ENCODE peak calls at places on chromosome 2, in six cellular contexts. One of them, this sample, is unnamed.

GRCh38 chr2:239167011-239167673 is 233.7 kb downstream of the HDAC4 start:
- DNase-seq in K562: no peak
- DNase-seq in A549: no peak
- DNase-seq in HepG2: no peak
- DNase-seq in endothelial cell of umbilical vein: no peak
- DNase-seq in GM12878: no peak
- DNase-seq in this sample: no peak

GRCh38 chr2:239346676-239347075 is 54.1 kb downstream of the HDAC4 start:
- DNase-seq in K562: no peak
- DNase-seq in A549: no peak
- DNase-seq in HepG2: no peak
- DNase-seq in endothelial cell of umbilical vein: no peak
- DNase-seq in GM12878: no peak
- DNase-seq in this sample: no peak

GRCh38 chr2:55966431-55967118 is 43.0 kb upstream of the EFEMP1 start:
- DNase-seq in K562: no peak
- DNase-seq in A549: no peak
- DNase-seq in HepG2: no peak
- DNase-seq in endothelial cell of umbilical vein: peak; percentile 97
- DNase-seq in GM12878: no peak
- DNase-seq in this sample: no peak

GRCh38 chr2:110820128-110820527 is 87.8 kb downstream of the ACOXL start:
- DNase-seq in K562: no peak
- DNase-seq in A549: no peak
- DNase-seq in HepG2: no peak
- DNase-seq in endothelial cell of umbilical vein: no peak
- DNase-seq in GM12878: peak; percentile 47
- DNase-seq in this sample: peak; percentile 55

GRCh38 chr2:188364033-188364432 is 72.4 kb downstream of the GULP1 start:
- DNase-seq in K562: no peak
- DNase-seq in A549: no peak
- DNase-seq in HepG2: no peak
- DNase-seq in endothelial cell of umbilical vein: no peak
- DNase-seq in GM12878: no peak
- DNase-seq in this sample: no peak

GRCh38 chr2:196927318-196928225 is 1.1 kb upstream of the PGAP1 start:
- DNase-seq in K562: no peak
- DNase-seq in A549: no peak
- DNase-seq in HepG2: peak; percentile 57
- DNase-seq in endothelial cell of umbilical vein: peak; percentile 64
- DNase-seq in GM12878: no peak
- DNase-seq in this sample: peak; percentile 55

GRCh38 chr2:19321946-19322345 is 36.5 kb downstream of the OSR1 start:
- DNase-seq in K562: no peak
- DNase-seq in A549: no peak
- DNase-seq in HepG2: peak; percentile 30
- DNase-seq in endothelial cell of umbilical vein: no peak
- DNase-seq in GM12878: no peak
- DNase-seq in this sample: no peak

GRCh38 chr2:222440670-222441422 is 16.5 kb downstream of the SGPP2 start:
- DNase-seq in K562: no peak
- DNase-seq in A549: no peak
- DNase-seq in HepG2: peak; percentile 22
- DNase-seq in endothelial cell of umbilical vein: peak; percentile 9
- DNase-seq in GM12878: no peak
- DNase-seq in this sample: peak; percentile 32

GRCh38 chr2:41579811-41580210 is 468.0 kb upstream of the PKDCC start:
- DNase-seq in K562: no peak
- DNase-seq in A549: no peak
- DNase-seq in HepG2: no peak
- DNase-seq in endothelial cell of umbilical vein: no peak
- DNase-seq in GM12878: no peak
- DNase-seq in this sample: no peak

GRCh38 chr2:217371681-217372297 is 511.9 kb upstream of the TNP1 start:
- DNase-seq in K562: no peak
- DNase-seq in A549: no peak
- DNase-seq in HepG2: peak; percentile 22
- DNase-seq in endothelial cell of umbilical vein: no peak
- DNase-seq in GM12878: no peak
- DNase-seq in this sample: no peak

GRCh38 chr2:143690204-143690603 is 561.0 kb downstream of the ARHGAP15 start:
- DNase-seq in K562: no peak
- DNase-seq in A549: no peak
- DNase-seq in HepG2: no peak
- DNase-seq in endothelial cell of umbilical vein: no peak
- DNase-seq in GM12878: no peak
- DNase-seq in this sample: no peak

GRCh38 chr2:74174909-74175308 is 3.8 kb downstream of the MOB1A start:
- DNase-seq in K562: no peak
- DNase-seq in A549: no peak
- DNase-seq in HepG2: no peak
- DNase-seq in endothelial cell of umbilical vein: no peak
- DNase-seq in GM12878: no peak
- DNase-seq in this sample: no peak

GRCh38 chr2:36697424-36698066 is 1.0 kb downstream of the VIT start:
- DNase-seq in K562: no peak
- DNase-seq in A549: no peak
- DNase-seq in HepG2: no peak
- DNase-seq in endothelial cell of umbilical vein: peak; percentile 80
- DNase-seq in GM12878: no peak
- DNase-seq in this sample: peak; percentile 73

GRCh38 chr2:47065771-47066380 is 89.2 kb downstream of the STPG4 start:
- DNase-seq in K562: no peak
- DNase-seq in A549: no peak
- DNase-seq in HepG2: no peak
- DNase-seq in endothelial cell of umbilical vein: peak; percentile 71
- DNase-seq in GM12878: no peak
- DNase-seq in this sample: no peak

GRCh38 chr2:199907008-199907714 is 3.9 kb upstream of the C2orf69 start:
- DNase-seq in K562: no peak
- DNase-seq in A549: no peak
- DNase-seq in HepG2: no peak
- DNase-seq in endothelial cell of umbilical vein: no peak
- DNase-seq in GM12878: no peak
- DNase-seq in this sample: no peak

GRCh38 chr2:177730792-177731191 is 338.2 kb downstream of the AGPS start:
- DNase-seq in K562: no peak
- DNase-seq in A549: no peak
- DNase-seq in HepG2: no peak
- DNase-seq in endothelial cell of umbilical vein: no peak
- DNase-seq in GM12878: no peak
- DNase-seq in this sample: no peak

DNA sequence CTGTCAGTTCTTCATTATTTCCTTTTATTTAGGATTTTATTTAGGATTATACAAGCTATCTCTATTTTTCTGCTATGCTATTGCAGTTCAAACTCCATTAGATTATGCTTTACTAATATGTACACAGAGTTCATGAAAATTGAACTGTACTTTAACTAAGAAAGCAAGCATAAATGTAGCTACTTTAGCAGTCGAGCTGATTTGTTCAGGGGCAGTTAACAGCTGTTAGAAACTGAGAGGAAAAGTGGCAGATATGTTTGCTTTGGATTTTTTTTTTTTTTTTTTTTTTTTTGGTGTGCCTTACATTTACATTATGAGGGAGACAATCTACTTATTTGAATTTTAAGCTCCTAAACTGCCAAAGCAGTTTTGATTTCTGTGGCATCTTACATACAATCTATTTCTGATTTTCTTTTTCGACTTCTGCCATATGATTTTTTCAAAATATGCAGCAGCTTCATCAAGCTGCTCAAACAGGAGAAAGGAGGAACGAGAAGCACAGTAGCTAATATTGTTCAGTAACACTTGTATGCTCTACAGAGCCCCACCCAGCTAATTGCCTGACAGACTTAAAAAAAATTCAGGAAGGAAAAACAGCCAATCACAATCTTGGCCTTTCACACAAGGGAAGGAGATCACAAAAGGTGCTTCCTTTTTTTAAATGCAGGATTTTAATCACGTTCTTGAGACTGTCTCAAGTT is 233.4 kb upstream of the SIX3 start:
- DNase-seq in K562: no peak
- DNase-seq in A549: no peak
- DNase-seq in HepG2: no peak
- DNase-seq in endothelial cell of umbilical vein: peak; percentile 45
- DNase-seq in GM12878: peak; percentile 25
- DNase-seq in this sample: peak; percentile 83
- TF ChIP-seq MYC in K562: no peak
- TF ChIP-seq MYC in A549: no peak
- TF ChIP-seq MYC in HepG2: no peak
- TF ChIP-seq MYC in endothelial cell of umbilical vein: no peak
- TF ChIP-seq MYC in GM12878: no peak
- TF ChIP-seq MYC in this sample: no peak

DNA sequence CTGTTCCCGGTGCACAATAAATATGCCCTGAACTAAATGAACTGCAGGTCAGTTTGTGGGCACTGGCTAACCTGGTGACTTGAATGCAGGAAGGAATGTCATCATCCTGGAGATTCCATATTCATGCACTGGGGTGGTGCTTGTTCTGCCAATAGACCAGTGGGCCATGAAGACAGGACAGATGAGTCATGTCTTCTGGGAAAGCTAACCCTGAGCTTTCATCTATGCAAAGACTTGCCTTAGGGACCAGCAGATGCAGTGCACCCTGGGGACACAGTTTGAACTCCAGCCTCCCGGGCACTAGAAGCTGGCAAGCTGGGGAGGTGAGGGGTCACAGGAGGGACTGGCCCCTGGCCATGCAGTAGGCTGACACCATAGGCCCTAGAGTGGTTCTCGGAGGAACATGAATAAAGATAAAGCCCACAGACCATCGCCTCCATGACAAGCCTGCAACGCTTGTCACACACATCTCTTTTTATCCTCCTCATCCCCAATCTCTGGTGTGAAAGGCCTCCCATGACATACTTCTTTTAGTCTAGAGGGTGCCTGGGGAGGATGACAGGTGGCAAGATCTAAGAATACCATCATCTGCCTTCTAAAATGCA is 267.5 kb upstream of the RAB6C start:
- DNase-seq in K562: no peak
- DNase-seq in A549: no peak
- DNase-seq in HepG2: no peak
- DNase-seq in endothelial cell of umbilical vein: no peak
- DNase-seq in GM12878: no peak
- DNase-seq in this sample: no peak
- TF ChIP-seq MAX in K562: no peak
- TF ChIP-seq MAX in A549: no peak
- TF ChIP-seq MAX in HepG2: no peak
- TF ChIP-seq MAX in endothelial cell of umbilical vein: no peak
- TF ChIP-seq MAX in GM12878: no peak
- TF ChIP-seq MAX in this sample: no peak

DNA sequence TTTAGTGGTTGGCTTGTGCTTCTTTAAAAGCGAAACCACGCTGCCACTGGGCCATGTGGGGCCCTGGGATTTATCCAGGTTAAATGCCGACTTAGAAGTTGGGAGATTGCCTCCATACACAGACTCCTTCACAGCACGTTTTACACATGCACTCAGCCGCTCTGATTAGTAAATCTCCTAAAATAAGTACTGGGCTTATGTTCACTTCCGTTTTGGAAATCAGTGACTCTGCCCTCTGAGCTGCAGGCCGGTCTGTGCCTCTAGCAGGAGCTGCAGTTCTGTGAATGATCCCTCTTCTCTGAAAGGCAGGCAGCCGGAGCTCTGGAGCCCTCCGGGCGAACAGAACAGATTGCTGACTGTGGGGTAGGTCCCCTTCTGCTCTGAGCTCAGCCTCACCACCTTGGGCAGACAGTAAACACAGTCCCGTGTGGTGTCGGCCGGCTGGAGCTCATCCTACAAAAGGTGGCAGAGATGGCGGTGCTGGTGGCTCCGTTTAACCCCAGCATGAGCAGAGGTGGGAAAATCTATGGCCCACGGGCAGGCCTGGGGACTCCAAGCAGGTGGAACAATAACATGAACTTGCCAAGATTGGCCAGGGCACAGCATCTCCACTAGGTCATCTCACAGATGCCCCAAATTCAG is 9.8 kb upstream of the RAB17 start:
- DNase-seq in K562: no peak
- DNase-seq in A549: no peak
- DNase-seq in HepG2: peak; percentile 55
- DNase-seq in endothelial cell of umbilical vein: peak; percentile 53
- DNase-seq in GM12878: no peak
- DNase-seq in this sample: no peak
- TF ChIP-seq CTCF in K562: no peak
- TF ChIP-seq CTCF in A549: no peak
- TF ChIP-seq CTCF in HepG2: peak; percentile 47
- TF ChIP-seq CTCF in endothelial cell of umbilical vein: no peak
- TF ChIP-seq CTCF in GM12878: no peak
- TF ChIP-seq CTCF in this sample: no peak

DNA sequence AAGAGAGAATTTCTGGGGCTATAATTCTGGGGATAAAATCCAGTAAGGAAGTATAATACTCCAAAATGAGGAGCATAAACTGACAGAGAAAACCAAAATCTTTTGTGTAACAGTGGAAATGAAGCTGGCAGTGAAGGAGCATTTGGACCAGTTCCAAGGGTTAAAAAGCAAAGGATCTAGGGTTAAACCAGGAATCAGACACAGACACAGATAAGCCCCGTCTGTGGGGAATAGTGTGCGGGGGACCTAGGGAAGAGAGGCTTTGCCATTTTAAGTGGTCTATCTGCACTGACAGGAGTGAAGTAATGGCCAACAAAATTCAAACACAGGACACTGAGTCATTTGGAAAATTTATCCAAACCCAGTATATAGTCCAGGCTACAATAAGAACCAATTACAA is 23.4 kb downstream of the SAP130 start:
- DNase-seq in K562: no peak
- DNase-seq in A549: no peak
- DNase-seq in HepG2: no peak
- DNase-seq in endothelial cell of umbilical vein: no peak
- DNase-seq in GM12878: no peak
- DNase-seq in this sample: no peak
- TF ChIP-seq MYC in K562: no peak
- TF ChIP-seq MYC in A549: no peak
- TF ChIP-seq MYC in HepG2: no peak
- TF ChIP-seq MYC in endothelial cell of umbilical vein: no peak
- TF ChIP-seq MYC in GM12878: no peak
- TF ChIP-seq MYC in this sample: no peak